ENCODE peak calls at places on chromosomes 5 and 9, in seven cellular contexts. I, R, X, P, U, S and W are unnamed samples.

GRCh38 chr9:137975527-137975913 is 97.9 kb downstream of the CACNA1B start:
- DNase-seq in I (no peak), R (no peak), X (no peak), P (no peak), U (no peak), S (no peak), W (peak; percentile 38)

GRCh38 chr9:97632406-97632991 is 669 bp downstream of the TSTD2 start:
- DNase-seq in I (no peak), R (peak; percentile 80), X (no peak), P (no peak), U (no peak), S (no peak), W (peak; percentile 75)

GRCh38 chr9:83330207-83331196 is 207.7 kb downstream of the FRMD3 start:
- DNase-seq in I (no peak), R (peak; percentile 5), X (no peak), P (no peak), U (no peak), S (peak; percentile 13), W (no peak)

GRCh38 chr5:51272957-51273356 is 110.3 kb upstream of the ISL1 start:
- DNase-seq in I (no peak), R (no peak), X (no peak), P (no peak), U (no peak), S (no peak), W (no peak)

GRCh38 chr9:106945727-106946690 is 83.0 kb downstream of the ZNF462 start:
- DNase-seq in I (no peak), R (peak; percentile 90), X (peak; percentile 76), P (no peak), U (peak; percentile 55), S (no peak), W (no peak)

GRCh38 chr9:31582071-31582470 is 802.4 kb upstream of the ACO1 start:
- DNase-seq in I (no peak), R (no peak), X (no peak), P (no peak), U (no peak), S (no peak), W (no peak)

GRCh38 chr9:137307255-137308101 is 5.4 kb upstream of the NRARP start:
- DNase-seq in I (no peak), R (no peak), X (no peak), P (no peak), U (no peak), S (peak; percentile 64), W (peak; percentile 74)

GRCh38 chr5:78511116-78511906 is 137.3 kb downstream of the LHFPL2 start:
- DNase-seq in I (no peak), R (no peak), X (no peak), P (no peak), U (no peak), S (no peak), W (no peak)

GRCh38 chr9:131627846-131628820 is 82.8 kb downstream of the PRRT1B start:
- DNase-seq in I (peak; percentile 23), R (peak; percentile 90), X (no peak), P (no peak), U (no peak), S (no peak), W (peak; percentile 84)

GRCh38 chr9:30584559-30584958 is 1799.9 kb upstream of the ACO1 start:
- DNase-seq in I (no peak), R (no peak), X (no peak), P (no peak), U (no peak), S (no peak), W (no peak)

GRCh38 chr9:81789751-81790150 is 100.4 kb upstream of the TLE1 start:
- DNase-seq in I (no peak), R (peak; percentile 73), X (peak; percentile 26), P (no peak), U (peak; percentile 24), S (no peak), W (no peak)

GRCh38 chr5:148005788-148006520 is 57.8 kb upstream of the SPINK5 start:
- DNase-seq in I (no peak), R (peak; percentile 10), X (peak; percentile 16), P (no peak), U (no peak), S (peak; percentile 48), W (no peak)

GRCh38 chr5:10536931-10537579 is 26.8 kb upstream of the ANKRD33B start:
- DNase-seq in I (no peak), R (no peak), X (no peak), P (no peak), U (no peak), S (peak; percentile 79), W (peak; percentile 20)

GRCh38 chr9:38662763-38663593 is 42.6 kb upstream of the ANKRD18A start:
- DNase-seq in I (no peak), R (peak; percentile 38), X (no peak), P (no peak), U (no peak), S (peak; percentile 20), W (no peak)

GRCh38 chr9:94591876-94592275 is 1.7 kb downstream of the FBP2 start:
- DNase-seq in I (no peak), R (no peak), X (no peak), P (no peak), U (no peak), S (no peak), W (peak; percentile 38)

GRCh38 chr5:147887026-147887627 is 8.6 kb downstream of the SCGB3A2 start:
- DNase-seq in I (no peak), R (peak; percentile 60), X (no peak), P (no peak), U (peak; percentile 56), S (peak; percentile 47), W (no peak)

GRCh38 chr9:12737871-12738270 is 36.9 kb upstream of the LURAP1L start:
- DNase-seq in I (no peak), R (no peak), X (no peak), P (no peak), U (no peak), S (no peak), W (no peak)

GRCh38 chr5:16690243-16690839 is 73.5 kb upstream of the RETREG1 start:
- DNase-seq in I (no peak), R (peak; percentile 51), X (peak; percentile 65), P (no peak), U (peak; percentile 49), S (peak; percentile 47), W (no peak)

GRCh38 chr5:168286386-168286785 is 5.1 kb upstream of the WWC1 start:
- DNase-seq in I (no peak), R (no peak), X (no peak), P (no peak), U (no peak), S (no peak), W (no peak)

GRCh38 chr5:76766746-76767145 is 50.8 kb downstream of the F2R start:
- DNase-seq in I (no peak), R (peak; percentile 47), X (peak; percentile 46), P (no peak), U (peak; percentile 30), S (no peak), W (no peak)

GRCh38 chr9:5630038-5630507 is 1.2 kb downstream of the RIC1 start:
- DNase-seq in I (no peak), R (peak; percentile 55), X (peak; percentile 50), P (no peak), U (peak; percentile 26), S (peak; percentile 53), W (no peak)

GRCh38 chr5:150255659-150256415 is 33.7 kb downstream of the CAMK2A start:
- DNase-seq in I (no peak), R (peak; percentile 27), X (no peak), P (no peak), U (no peak), S (no peak), W (no peak)

GRCh38 chr5:54404568-54404967 is 50.9 kb upstream of the HSPB3 start:
- DNase-seq in I (no peak), R (no peak), X (no peak), P (no peak), U (no peak), S (no peak), W (no peak)

GRCh38 chr5:94901071-94901979 is 282.9 kb downstream of the SLF1 start:
- DNase-seq in I (no peak), R (peak; percentile 91), X (peak; percentile 70), P (peak; percentile 23), U (peak; percentile 85), S (no peak), W (no peak)

GRCh38 chr9:87437966-87438365 is 59.7 kb upstream of the DAPK1 start:
- DNase-seq in I (no peak), R (no peak), X (no peak), P (no peak), U (no peak), S (no peak), W (no peak)

GRCh38 chr9:35675732-35676392 is 2.1 kb downstream of the CA9 start:
- DNase-seq in I (no peak), R (no peak), X (no peak), P (no peak), U (no peak), S (no peak), W (no peak)

GRCh38 chr9:127761061-127761460 is 17.4 kb downstream of the SH2D3C start:
- DNase-seq in I (no peak), R (no peak), X (no peak), P (no peak), U (no peak), S (no peak), W (no peak)

GRCh38 chr5:168790037-168790635 is 211.0 kb upstream of the PANK3 start:
- DNase-seq in I (no peak), R (no peak), X (no peak), P (no peak), U (no peak), S (peak; percentile 32), W (no peak)

GRCh38 chr9:77833686-77834429 is 185.7 kb upstream of the GNA14 start:
- DNase-seq in I (no peak), R (no peak), X (no peak), P (no peak), U (no peak), S (peak; percentile 46), W (no peak)

GRCh38 chr9:127876026-127876763 is 1.3 kb downstream of the AK1 start:
- DNase-seq in I (no peak), R (no peak), X (no peak), P (no peak), U (no peak), S (no peak), W (peak; percentile 84)

GRCh38 chr5:131148835-131149234 is 16.2 kb downstream of the HINT1 start:
- DNase-seq in I (no peak), R (no peak), X (no peak), P (no peak), U (no peak), S (no peak), W (no peak)

GRCh38 chr9:137023583-137023991 is 4.5 kb downstream of the ABCA2 start:
- DNase-seq in I (no peak), R (no peak), X (no peak), P (no peak), U (no peak), S (no peak), W (no peak)

GRCh38 chr9:137222190-137223077 is at the start of gene RNF208:
- DNase-seq in I (no peak), R (no peak), X (peak; percentile 34), P (no peak), U (no peak), S (no peak), W (no peak)

GRCh38 chr5:6773342-6774035 is 60.3 kb downstream of the TENT4A start:
- DNase-seq in I (no peak), R (no peak), X (no peak), P (no peak), U (no peak), S (peak; percentile 27), W (no peak)

GRCh38 chr5:127892467-127893207 is 189.4 kb downstream of the CCDC192 start:
- DNase-seq in I (no peak), R (peak; percentile 89), X (peak; percentile 53), P (no peak), U (peak; percentile 72), S (no peak), W (no peak)